ENCODE peak calls at places on chromosomes 12 and 14, in five cellular contexts. X is GM23248; U is H1; L is testis; B is CD8-positive, alpha-beta T cell. R is an unnamed sample.

GRCh38 chr12:96445743-96446655 is 43.4 kb upstream of the CFAP54 start:
- DNase-seq in U (no peak), X (peak; percentile 92), B (peak; percentile 63), L (no peak), R (peak; percentile 19)

GRCh38 chr14:55579724-55580400 is at the start of gene KTN1:
- DNase-seq in L (peak; percentile 84), U (peak; percentile 79), B (peak; percentile 85), X (peak; percentile 93), R (peak; percentile 80)

GRCh38 chr14:105045710-105046326 is 19.4 kb downstream of the GPR132 start:
- DNase-seq in U (peak; percentile 98), L (peak; percentile 92), X (peak; percentile 91), B (peak; percentile 89), R (peak; percentile 93)

GRCh38 chr14:87449016-87449415 is 544.0 kb downstream of the GALC start:
- DNase-seq in U (no peak), X (no peak), B (no peak), L (no peak), R (no peak)

GRCh38 chr12:106112094-106112822 is 26.5 kb downstream of the NUAK1 start:
- DNase-seq in U (no peak), L (no peak), X (peak; percentile 72), B (no peak), R (no peak)

GRCh38 chr12:6461401-6462233 is 8.9 kb downstream of the VAMP1 start:
- DNase-seq in B (peak; percentile 94), U (no peak), L (peak; percentile 48), X (no peak), R (peak; percentile 53)

GRCh38 chr14:105315211-105315721 is 718 bp downstream of the PACS2 start:
- DNase-seq in U (peak; percentile 73), X (peak; percentile 50), B (peak; percentile 72), L (no peak), R (peak; percentile 54)

GRCh38 chr14:72715215-72715909 is 178.5 kb downstream of the DPF3 start:
- DNase-seq in L (peak; percentile 78), B (no peak), X (peak; percentile 26), U (no peak), R (no peak)

GRCh38 chr14:52825085-52825484 is 33.7 kb upstream of the GNPNAT1 start:
- DNase-seq in B (no peak), U (no peak), L (no peak), X (no peak), R (no peak)

GRCh38 chr12:27001663-27002062 is 12.5 kb downstream of the TM7SF3 start:
- DNase-seq in B (no peak), X (no peak), L (no peak), U (no peak), R (no peak)

GRCh38 chr12:77999074-77999715 is 168.5 kb downstream of the NAV3 start:
- DNase-seq in X (no peak), U (no peak), L (no peak), B (no peak), R (no peak)

GRCh38 chr12:99983721-99984258 is 946 bp downstream of the ANKS1B start:
- DNase-seq in B (no peak), U (peak; percentile 59), X (peak; percentile 17), L (no peak), R (peak; percentile 18)

GRCh38 chr12:31999692-32000091 is 40.5 kb downstream of the RESF1 start:
- DNase-seq in X (peak; percentile 8), U (no peak), L (no peak), B (no peak), R (no peak)

GRCh38 chr12:75505706-75506312 is 5.6 kb downstream of the KRR1 start:
- DNase-seq in L (no peak), X (peak; percentile 66), B (no peak), U (no peak), R (no peak)

GRCh38 chr14:29805415-29806123 is 122.1 kb downstream of the PRKD1 start:
- DNase-seq in X (peak; percentile 87), B (no peak), L (peak; percentile 56), U (no peak), R (peak; percentile 81)

GRCh38 chr12:88946377-88946997 is 366.2 kb upstream of the KITLG start:
- DNase-seq in X (peak; percentile 90), U (no peak), B (no peak), L (no peak), R (no peak)

GRCh38 chr14:66025779-66026178 is 460.4 kb upstream of the CCDC196 start:
- DNase-seq in U (no peak), X (no peak), B (no peak), L (no peak), R (no peak)
- H3K9me3 ChIP-seq in U (no peaks in the 10 kb centered on the region), X (no peaks in the 10 kb centered on the region), B (no peaks in the 10 kb centered on the region), L (no peaks in the 10 kb centered on the region), R (no peaks in the 10 kb centered on the region)

DNA sequence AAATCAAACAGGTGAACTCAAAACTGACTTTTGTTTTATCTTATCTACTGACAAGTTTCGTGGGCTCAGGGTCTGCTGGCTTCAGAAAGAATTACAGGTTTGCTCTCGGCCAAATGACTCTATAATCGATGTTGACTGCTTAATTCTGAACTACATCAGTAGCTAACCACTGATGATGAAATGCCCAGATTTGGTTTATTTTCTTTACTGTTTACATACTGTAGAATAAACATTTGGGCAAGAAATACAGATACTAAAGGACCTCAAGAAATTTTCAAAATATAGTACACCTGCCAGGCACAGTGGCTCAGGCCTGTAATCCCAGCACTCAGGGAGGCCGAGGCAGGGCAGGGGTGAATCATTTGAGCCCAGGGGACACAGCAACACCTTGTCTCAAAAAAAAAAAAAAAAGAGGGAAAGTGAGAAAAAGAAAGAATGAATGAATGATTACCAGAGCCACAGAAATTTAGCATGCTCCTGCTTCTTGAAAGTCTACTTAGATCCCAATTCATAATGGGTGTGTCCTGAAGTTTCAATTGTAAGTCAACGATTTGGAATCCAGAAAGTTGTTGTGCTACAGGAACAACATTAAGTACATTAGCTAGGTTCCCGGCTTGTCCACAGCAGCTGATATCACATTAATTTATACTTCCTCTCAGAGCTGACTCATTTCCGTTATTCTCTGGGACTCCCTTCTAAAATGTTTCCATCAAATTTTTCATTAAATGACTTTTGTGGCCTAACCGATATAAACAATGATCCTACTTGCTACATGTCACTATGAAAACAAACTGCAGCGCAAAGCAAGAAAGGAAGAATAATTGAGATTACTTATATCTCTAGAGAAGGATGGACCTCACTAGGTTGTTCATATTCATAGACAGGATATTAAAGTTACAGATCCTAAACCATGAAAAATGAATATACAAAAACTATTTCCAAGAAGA is 134.3 kb downstream of the MED13L start:
- DNase-seq in X (peak; percentile 83), L (no peak), U (no peak), B (no peak), R (no peak)
- H3K4me1 ChIP-seq in X (peaks cover 65% of the 10 kb centered on the region), L (peaks cover 36% of the 10 kb centered on the region), U (no peaks in the 10 kb centered on the region), B (peaks cover 9% of the 10 kb centered on the region), R (peaks cover 11% of the 10 kb centered on the region)

DNA sequence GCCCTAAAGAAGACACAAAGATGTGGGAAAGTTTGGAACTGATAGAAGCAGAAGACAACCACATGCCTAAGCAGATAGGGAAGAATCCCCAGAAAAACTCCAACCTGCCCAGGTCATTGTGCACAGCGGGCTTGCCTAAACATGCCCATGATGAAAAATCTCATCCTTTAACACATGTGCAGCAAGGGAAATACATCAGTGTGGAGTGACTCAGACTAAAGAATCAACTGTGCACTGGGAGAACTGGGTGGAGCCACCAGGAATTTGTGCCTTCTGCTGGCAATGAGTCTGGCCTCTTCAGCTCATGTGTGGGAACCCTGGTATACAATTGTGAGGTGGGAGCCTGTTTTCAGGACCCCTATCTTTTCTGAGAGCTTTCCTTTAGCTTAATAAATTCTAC is 398.5 kb downstream of the FSCB start:
- DNase-seq in B (no peak), U (no peak), L (no peak), X (no peak), R (no peak)
- H3K9me3 ChIP-seq in B (no peaks in the 10 kb centered on the region), U (peaks cover 24% of the 10 kb centered on the region), L (no peaks in the 10 kb centered on the region), X (no peaks in the 10 kb centered on the region), R (no peaks in the 10 kb centered on the region)

DNA sequence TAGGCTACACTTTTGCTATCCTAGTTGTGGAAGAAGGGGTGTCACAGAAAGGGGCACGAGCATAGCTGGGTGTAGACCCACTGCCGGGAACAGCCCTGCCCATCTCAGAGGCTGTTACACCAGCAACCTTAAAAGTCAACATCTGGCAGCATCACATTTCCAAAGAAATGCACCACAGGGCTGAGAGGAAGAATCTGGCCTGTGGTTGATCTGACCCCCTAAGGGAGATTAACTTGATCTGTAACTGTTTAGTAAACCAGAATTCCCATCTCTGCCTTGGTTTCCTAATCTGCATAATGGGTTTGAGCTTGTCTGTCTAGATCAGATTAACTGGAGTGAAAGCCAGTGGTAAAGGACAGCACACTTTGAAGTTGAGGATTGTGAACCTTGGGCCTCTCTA is 1.3 kb downstream of the LRP1-AS start:
- DNase-seq in B (no peak), U (no peak), L (no peak), X (peak; percentile 35), R (no peak)
- H3K4me1 ChIP-seq in B (peaks cover 13% of the 10 kb centered on the region), U (no peaks in the 10 kb centered on the region), L (peaks cover 80% of the 10 kb centered on the region), X (peaks cover 75% of the 10 kb centered on the region), R (peaks cover 55% of the 10 kb centered on the region)

DNA sequence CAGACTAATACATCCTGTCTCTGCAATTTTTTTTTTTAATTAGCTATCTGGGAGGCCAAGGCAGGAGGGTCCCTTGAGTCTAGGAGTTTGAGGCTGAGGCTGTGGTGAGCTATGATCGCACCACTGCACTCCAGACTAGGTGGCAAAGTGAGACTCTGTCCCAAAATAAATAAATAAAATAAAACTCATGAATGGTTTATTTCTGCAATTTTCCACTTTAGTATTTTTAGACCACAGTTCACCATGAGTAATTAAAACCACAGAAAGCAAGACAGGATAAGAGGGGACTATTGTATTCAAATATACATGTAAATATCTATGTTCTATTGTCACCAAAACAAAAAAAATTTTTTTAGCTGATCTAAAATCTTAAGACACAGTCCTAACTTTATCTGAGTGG is 17.8 kb downstream of the TAOK3 start:
- DNase-seq in U (no peak), B (no peak), X (peak; percentile 50), L (no peak), R (no peak)
- H3K9me3 ChIP-seq in U (no peaks in the 10 kb centered on the region), B (no peaks in the 10 kb centered on the region), X (no peaks in the 10 kb centered on the region), L (no peaks in the 10 kb centered on the region), R (no peaks in the 10 kb centered on the region)

GRCh38 chr12:113231275-113232231 is 10.3 kb downstream of the TPCN1 start:
- DNase-seq in U (no peak), B (no peak), X (peak; percentile 42), L (no peak), R (no peak)

GRCh38 chr12:113232787-113233585 is 11.7 kb downstream of the TPCN1 start:
- DNase-seq in U (peak; percentile 72), B (peak; percentile 88), X (peak; percentile 87), L (no peak), R (peak; percentile 85)

GRCh38 chr12:113232232-113232615 is 11.0 kb downstream of the TPCN1 start:
- DNase-seq in B (no peak), L (no peak), U (no peak), X (no peak), R (peak; percentile 57)

GRCh38 chr12:113228394-113229028 is 7.2 kb downstream of the TPCN1 start:
- DNase-seq in X (peak; percentile 7), U (no peak), L (no peak), B (no peak), R (no peak)

GRCh38 chr12:113230315-113231274 is 9.3 kb downstream of the TPCN1 start:
- DNase-seq in X (no peak), L (no peak), U (no peak), B (no peak), R (peak; percentile 86)
- H3K4me1 ChIP-seq in X (peaks cover 5% of the 10 kb centered on the region), L (peaks cover 39% of the 10 kb centered on the region), U (peaks cover 20% of the 10 kb centered on the region), B (peaks cover 41% of the 10 kb centered on the region), R (peaks cover 85% of the 10 kb centered on the region)

DNA sequence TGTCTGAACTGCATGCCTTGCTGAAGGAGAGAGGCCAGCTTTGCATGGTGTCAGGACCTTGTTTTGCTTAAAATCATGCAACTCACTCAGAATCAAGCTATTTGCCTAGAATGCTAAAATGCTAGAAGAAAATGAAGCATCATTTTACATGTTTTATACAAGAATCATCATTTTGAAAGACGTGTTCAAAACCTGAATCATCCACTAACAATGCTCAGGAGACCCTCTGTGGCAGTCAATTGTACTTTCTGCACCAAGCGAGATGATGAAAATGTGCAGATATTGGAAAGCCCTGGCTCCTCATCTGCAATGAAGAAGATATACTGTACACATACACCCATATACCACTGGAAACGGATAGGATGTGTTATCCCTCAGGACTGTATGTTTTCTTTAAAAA is 92.7 kb downstream of the DYRK2 start:
- DNase-seq in U (no peak), L (no peak), B (no peak), X (no peak), R (no peak)
- H3K9me3 ChIP-seq in U (no peaks in the 10 kb centered on the region), L (no peaks in the 10 kb centered on the region), B (no peaks in the 10 kb centered on the region), X (no peaks in the 10 kb centered on the region), R (no peaks in the 10 kb centered on the region)

R was measured in adrenal gland.